ENCODE peak calls at places on chromosome 21, in seven cellular contexts. B is H1; F is CD8-positive, alpha-beta T cell; O is endothelial cell of umbilical vein; Y is CD4-positive, alpha-beta T cell; X is type B pancreatic cell; J is neural crest cell. V is an unnamed sample.

GRCh38 chr21:39156024-39156423 is 27.2 kb downstream of the PSMG1 start:
- DNase-seq in F (no peak), O (no peak), B (no peak), X (no peak), J (no peak), Y (no peak), V (no peak)

GRCh38 chr21:29025328-29025713 is 853 bp downstream of the USP16 start:
- DNase-seq in F (no peak), B (no peak), Y (no peak), J (no peak), O (no peak), X (no peak), V (no peak)

GRCh38 chr21:42158846-42159245 is 60.1 kb upstream of the ABCG1 start:
- DNase-seq in F (no peak), B (no peak), X (peak), Y (no peak), O (no peak), J (no peak), V (no peak)

GRCh38 chr21:16113052-16113715 is 383.4 kb downstream of the USP25 start:
- DNase-seq in B (no peak), F (no peak), J (no peak), X (no peak), Y (no peak), O (no peak), V (no peak)

GRCh38 chr21:41054206-41054605 is 113.8 kb upstream of the BACE2 start:
- DNase-seq in B (no peak), F (no peak), X (no peak), O (no peak), J (no peak), Y (no peak), V (no peak)

GRCh38 chr21:35006771-35007170 is 42.3 kb downstream of the RUNX1 start:
- DNase-seq in J (no peak), O (no peak), X (no peak), B (no peak), F (no peak), Y (no peak), V (no peak)

GRCh38 chr21:16071082-16071481 is 341.3 kb downstream of the USP25 start:
- DNase-seq in J (no peak), F (no peak), Y (no peak), X (no peak), O (no peak), B (no peak), V (no peak)

GRCh38 chr21:15514073-15514946 is 215.5 kb upstream of the USP25 start:
- DNase-seq in O (no peak), X (no peak), F (peak), J (no peak), B (no peak), Y (peak), V (no peak)

GRCh38 chr21:25300632-25301031 is 306.6 kb downstream of the MRPL39 start:
- DNase-seq in J (no peak), X (no peak), B (no peak), F (no peak), Y (no peak), O (no peak), V (no peak)

GRCh38 chr21:43332872-43333300 is 94.0 kb downstream of the SIK1 start:
- DNase-seq in Y (no peak), B (no peak), O (no peak), J (no peak), F (no peak), X (no peak), V (no peak)

GRCh38 chr21:37710555-37711293 is 205.5 kb downstream of the KCNJ6 start:
- DNase-seq in X (no peak), F (no peak), O (no peak), Y (no peak), J (no peak), B (no peak), V (no peak)

GRCh38 chr21:36780861-36781260 is 81.9 kb downstream of the SIM2 start:
- DNase-seq in B (no peak), Y (no peak), X (no peak), J (no peak), O (no peak), F (no peak), V (no peak)

GRCh38 chr21:39863111-39863510 is 4.1 kb upstream of the PCP4 start:
- DNase-seq in O (no peak), F (no peak), B (no peak), J (no peak), X (no peak), Y (no peak), V (no peak)

GRCh38 chr21:44064852-44065403 is 42.3 kb upstream of the PWP2 start:
- DNase-seq in X (no peak), F (no peak), J (no peak), Y (no peak), O (no peak), B (no peak), V (no peak)

GRCh38 chr21:42310411-42311001 is 4.7 kb downstream of the TFF3 start:
- DNase-seq in X (peak), B (no peak), J (no peak), O (no peak), Y (no peak), F (no peak), V (no peak)

GRCh38 chr21:36065497-36066036 is 4.3 kb upstream of the CBR1 start:
- DNase-seq in J (no peak), F (no peak), B (no peak), O (peak), Y (no peak), X (no peak), V (no peak)

GRCh38 chr21:33374080-33374873 is 28.9 kb upstream of the IFNGR2 start:
- DNase-seq in O (peak), F (peak), J (no peak), B (no peak), Y (peak), X (no peak), V (no peak)

GRCh38 chr21:40732998-40733397 is 114.0 kb downstream of the DSCAM start:
- DNase-seq in O (no peak), X (no peak), J (no peak), F (no peak), B (no peak), Y (no peak), V (no peak)

GRCh38 chr21:42524341-42525227 is 10.9 kb downstream of the SLC37A1 start:
- DNase-seq in X (no peak), O (no peak), J (peak), B (peak), F (peak), Y (no peak), V (no peak)

GRCh38 chr21:35203093-35204021 is 154.3 kb upstream of the RUNX1 start:
- DNase-seq in B (no peak), J (no peak), Y (no peak), O (peak), F (no peak), X (no peak), V (no peak)

GRCh38 chr21:24265987-24266386 is 1341.3 kb downstream of the MRPL39 start:
- DNase-seq in O (no peak), J (no peak), F (no peak), Y (no peak), X (no peak), B (no peak), V (no peak)

GRCh38 chr21:37424987-37425386 is 58.4 kb downstream of the DYRK1A start:
- DNase-seq in O (peak), B (no peak), X (no peak), F (no peak), Y (no peak), J (no peak), V (no peak)

GRCh38 chr21:40204956-40205355 is 337.7 kb downstream of the PCP4 start:
- DNase-seq in F (no peak), Y (no peak), X (no peak), B (no peak), J (no peak), O (no peak), V (no peak)

GRCh38 chr21:29462475-29462874 is 163.8 kb downstream of the BACH1 start:
- DNase-seq in X (no peak), Y (no peak), B (no peak), J (no peak), O (no peak), F (no peak), V (no peak)

GRCh38 chr21:15221799-15222386 is 157.1 kb upstream of the NRIP1 start:
- DNase-seq in F (no peak), X (no peak), J (peak), O (no peak), Y (no peak), B (peak), V (no peak)

GRCh38 chr21:40466893-40467483 is 380.0 kb downstream of the DSCAM start:
- DNase-seq in B (no peak), Y (no peak), F (no peak), J (no peak), O (no peak), X (no peak), V (no peak)

GRCh38 chr21:42593007-42593814 is 60.2 kb upstream of the PDE9A start:
- DNase-seq in O (peak), B (peak), X (peak), J (peak), F (peak), Y (peak), V (peak)

GRCh38 chr21:43686811-43687565 is 27.6 kb downstream of the RRP1B start:
- DNase-seq in Y (no peak), O (no peak), J (no peak), X (no peak), F (no peak), B (no peak), V (no peak)

GRCh38 chr21:34890724-34891609 is 158.1 kb downstream of the RUNX1 start:
- DNase-seq in F (no peak), X (no peak), O (peak), J (peak), B (peak), Y (no peak), V (no peak)

GRCh38 chr21:36628096-36628495 is 70.8 kb upstream of the SIM2 start:
- DNase-seq in X (no peak), J (no peak), O (no peak), Y (no peak), B (no peak), F (no peak), V (no peak)

GRCh38 chr21:45593162-45594022 is 50.1 kb upstream of the PCBP3 start:
- DNase-seq in X (no peak), F (no peak), Y (no peak), J (no peak), B (no peak), O (no peak), V (no peak)

GRCh38 chr21:45591619-45592207 is 49.5 kb upstream of the SLC19A1 start:
- DNase-seq in X (no peak), J (no peak), O (no peak), Y (no peak), F (no peak), B (no peak), V (no peak)

GRCh38 chr21:45592626-45593134 is 50.4 kb upstream of the SLC19A1 start:
- DNase-seq in O (no peak), X (no peak), B (no peak), Y (no peak), J (no peak), F (no peak), V (no peak)

GRCh38 chr21:45590726-45591618 is 48.7 kb upstream of the SLC19A1 start:
- DNase-seq in F (no peak), O (no peak), B (no peak), Y (peak), J (no peak), X (no peak), V (no peak)

GRCh38 chr21:45592208-45592619 is 50.0 kb upstream of the SLC19A1 start:
- DNase-seq in Y (peak), J (no peak), O (no peak), B (no peak), F (no peak), X (no peak), V (no peak)
- TF ChIP-seq CTCF in Y (no peak), J (no peak), O (no peak), B (no peak), F (no peak), X (no peak), V (no peak)

DNA sequence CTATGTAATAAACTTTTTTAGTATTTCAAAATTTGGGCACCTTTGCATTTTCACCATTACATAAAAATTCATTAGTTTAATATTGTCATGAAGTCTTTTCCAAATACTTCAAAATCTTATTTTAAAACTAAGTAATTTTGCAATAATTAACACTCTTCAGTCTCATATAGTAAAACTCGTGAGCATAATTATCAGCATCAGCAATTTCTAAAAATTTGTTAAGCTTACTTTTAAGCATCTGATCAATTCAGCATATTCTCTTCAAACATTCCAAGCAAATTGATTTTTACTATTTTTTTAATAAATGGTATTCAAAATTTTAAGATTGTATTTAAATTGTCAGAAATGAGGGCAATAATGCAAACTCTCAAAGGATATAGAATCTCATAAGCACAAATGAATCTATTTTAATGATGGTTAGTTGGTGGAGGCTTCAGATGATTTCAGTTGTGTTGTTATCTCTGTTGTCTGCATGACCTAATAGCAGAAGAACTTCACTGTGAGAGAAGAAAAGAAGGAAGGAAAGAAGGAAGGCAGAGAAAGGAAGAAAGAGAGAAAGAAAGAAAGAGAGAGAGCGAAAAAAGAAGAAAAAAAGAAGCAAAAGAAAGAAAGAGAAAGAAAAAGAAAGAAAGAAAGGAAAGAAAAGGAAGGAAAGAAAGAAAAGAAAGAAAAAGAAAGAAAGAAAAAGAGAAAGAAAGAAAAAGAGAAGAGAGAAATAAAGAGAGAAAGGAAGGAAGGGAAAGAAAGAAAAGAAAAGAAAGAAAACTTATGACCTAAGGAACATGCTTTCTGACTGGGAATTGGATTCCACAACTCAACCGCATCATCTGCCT is 860.5 kb downstream of the NCAM2 start:
- DNase-seq in X (no peak), O (no peak), J (no peak), B (no peak), Y (no peak), F (no peak), V (no peak)
- TF ChIP-seq CTCF in X (no peak), O (no peak), J (no peak), B (no peak), Y (peak), F (no peak), V (no peak)

GRCh38 chr21:17925900-17926299 is 106.7 kb upstream of the C21orf91 start:
- DNase-seq in O (peak), F (no peak), X (no peak), Y (no peak), B (no peak), J (no peak), V (no peak)

GRCh38 chr21:17925000-17925610 is 105.9 kb upstream of the C21orf91 start:
- DNase-seq in Y (peak), X (no peak), J (peak), O (peak), B (peak), F (peak), V (no peak)

GRCh38 chr21:17929514-17929913 is 110.4 kb upstream of the C21orf91 start:
- DNase-seq in O (no peak), B (no peak), J (no peak), F (no peak), Y (no peak), X (no peak), V (no peak)

GRCh38 chr21:17930102-17930501 is 110.9 kb upstream of the C21orf91 start:
- DNase-seq in X (no peak), F (no peak), O (no peak), B (no peak), J (no peak), Y (no peak), V (no peak)

GRCh38 chr21:17931080-17931479 is 111.9 kb upstream of the C21orf91 start:
- DNase-seq in O (no peak), J (no peak), X (no peak), F (no peak), B (no peak), Y (no peak), V (no peak)
- TF ChIP-seq CTCF in O (no peak), J (peak), X (peak), F (peak), B (no peak), Y (no peak), V (no peak)

GRCh38 chr21:19609611-19610010 is 1206.0 kb upstream of the TMPRSS15 start:
- DNase-seq in O (no peak), Y (no peak), J (no peak), B (no peak), F (no peak), X (no peak), V (no peak)

GRCh38 chr21:19603011-19603593 is 1199.5 kb upstream of the TMPRSS15 start:
- DNase-seq in B (no peak), F (no peak), X (no peak), J (no peak), O (no peak), Y (no peak), V (no peak)

DNA sequence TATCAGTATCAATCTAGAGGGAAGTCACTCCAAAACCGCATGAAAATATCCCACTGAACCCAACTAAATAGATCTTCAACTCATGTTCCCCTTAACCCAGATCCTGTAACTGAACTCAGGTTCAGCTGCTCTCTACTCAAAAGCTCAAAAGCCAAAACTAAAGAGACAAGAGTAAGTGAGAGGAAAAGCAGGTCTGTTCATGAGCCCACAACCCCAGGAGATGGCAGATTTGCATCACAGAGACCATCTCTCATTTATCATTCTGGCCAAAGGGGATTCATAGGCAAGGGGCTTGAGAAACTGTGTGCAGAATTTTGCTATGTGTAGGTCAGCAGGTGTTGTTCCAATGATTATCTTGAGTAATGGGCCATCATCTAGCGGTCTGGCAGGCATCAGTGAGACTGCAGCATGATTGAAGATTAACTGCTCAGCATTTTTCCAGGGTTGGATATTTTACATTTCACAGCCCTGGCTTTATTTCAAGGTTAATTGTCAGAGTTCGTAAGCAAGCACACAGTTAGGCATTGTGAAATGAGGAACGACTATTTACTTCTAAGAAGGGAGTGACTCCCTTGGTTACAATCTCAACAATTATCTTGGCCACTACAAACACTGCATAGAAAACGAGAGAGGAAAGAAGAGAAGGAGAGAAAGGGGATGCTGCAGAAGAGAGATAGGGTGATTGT is 1204.5 kb upstream of the TMPRSS15 start:
- DNase-seq in X (no peak), O (no peak), J (no peak), F (no peak), B (no peak), Y (no peak), V (no peak)
- TF ChIP-seq CTCF in X (no peak), O (no peak), J (no peak), F (no peak), B (no peak), Y (no peak), V (peak)

GRCh38 chr21:32245971-32246370 is 32.9 kb downstream of the MIS18A start:
- DNase-seq in F (no peak), Y (no peak), B (no peak), X (no peak), J (no peak), O (no peak), V (no peak)

GRCh38 chr21:32249551-32250280 is 29.1 kb downstream of the MIS18A start:
- DNase-seq in F (no peak), X (no peak), O (no peak), J (no peak), Y (no peak), B (no peak), V (no peak)

GRCh38 chr21:32241434-32241785 is 37.4 kb downstream of the MIS18A start:
- DNase-seq in J (no peak), F (no peak), B (no peak), O (no peak), Y (no peak), X (no peak), V (no peak)

GRCh38 chr21:32248616-32249550 is 30.0 kb downstream of the MIS18A start:
- DNase-seq in B (no peak), X (no peak), F (no peak), Y (no peak), J (no peak), O (peak), V (no peak)

GRCh38 chr21:32246571-32246970 is 32.3 kb downstream of the MIS18A start:
- DNase-seq in J (no peak), X (no peak), Y (no peak), O (no peak), B (no peak), F (no peak), V (no peak)
- TF ChIP-seq CTCF in J (no peak), X (no peak), Y (no peak), O (no peak), B (no peak), F (no peak), V (no peak)

V was measured in D721Med.